ENCODE peak calls at places on chromosomes 16 and 17, in seven cellular contexts. Q is fibroblast of villous mesenchyme, X is DND-41, B is omental fat pad, M is HFFc6, D is BE2C, J is fibroblast of the aortic adventitia. U is an unnamed sample.

GRCh38 chr17:68394608-68395331 is 62.5 kb downstream of the WIPI1 start:
- DNase-seq in Q (no peak), X (no peak), B (no peak), M (no peak), D (no peak), J (no peak), U (no peak)

GRCh38 chr16:22120440-22120839 is 28.1 kb downstream of the VWA3A start:
- DNase-seq in Q (no peak), X (no peak), B (no peak), M (no peak), D (no peak), J (no peak), U (no peak)

GRCh38 chr16:74667215-74667765 is 613 bp upstream of the RFWD3 start:
- DNase-seq in Q (peak), X (peak), B (no peak), M (no peak), D (peak), J (peak), U (peak)

GRCh38 chr16:51951668-51952298 is 595.2 kb downstream of the TOX3 start:
- DNase-seq in Q (no peak), X (no peak), B (no peak), M (no peak), D (peak), J (no peak), U (no peak)

GRCh38 chr16:27689711-27690110 is 139.8 kb downstream of the KATNIP start:
- DNase-seq in Q (no peak), X (no peak), B (no peak), M (no peak), D (no peak), J (no peak), U (no peak)

GRCh38 chr17:16948587-16949376 is 23.1 kb downstream of the TNFRSF13B start:
- DNase-seq in Q (no peak), X (no peak), B (no peak), M (no peak), D (no peak), J (no peak), U (no peak)

GRCh38 chr16:14399397-14400284 is 230.4 kb downstream of the PARN start:
- DNase-seq in Q (peak), X (no peak), B (no peak), M (peak), D (peak), J (peak), U (no peak)

GRCh38 chr17:2400474-2400866 is 390 bp downstream of the MNT start:
- DNase-seq in Q (peak), X (peak), B (no peak), M (no peak), D (peak), J (no peak), U (peak)

GRCh38 chr16:3246002-3246401 is 10.4 kb downstream of the MEFV start:
- DNase-seq in Q (no peak), X (no peak), B (no peak), M (no peak), D (no peak), J (no peak), U (no peak)

DNA sequence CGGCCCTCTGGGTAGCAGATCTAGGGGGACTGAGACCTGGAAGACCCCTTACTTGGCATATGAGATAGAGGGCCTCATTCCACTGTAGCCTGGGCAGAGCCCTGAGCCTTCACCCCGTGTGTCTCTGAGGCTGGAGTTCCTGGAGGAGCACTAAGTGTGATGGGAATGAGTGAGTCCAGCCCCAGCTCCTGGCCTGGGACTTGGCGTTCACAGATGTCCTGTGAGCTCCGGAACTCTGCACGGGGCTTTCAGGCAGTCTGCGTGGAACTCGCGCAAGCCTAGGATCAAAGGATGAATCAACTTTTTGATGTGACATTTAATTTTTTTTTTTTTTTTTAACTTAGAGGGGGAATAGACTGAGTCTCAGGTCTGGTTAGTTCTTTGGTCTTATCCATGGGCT is 1.8 kb downstream of the NKD1 start:
- DNase-seq in Q (no peak), X (no peak), B (no peak), M (no peak), D (no peak), J (no peak), U (no peak)
- TF ChIP-seq CTCF in Q (no peak), X (no peak), B (no peak), M (no peak), D (no peak), J (no peak), U (no peak)

DNA sequence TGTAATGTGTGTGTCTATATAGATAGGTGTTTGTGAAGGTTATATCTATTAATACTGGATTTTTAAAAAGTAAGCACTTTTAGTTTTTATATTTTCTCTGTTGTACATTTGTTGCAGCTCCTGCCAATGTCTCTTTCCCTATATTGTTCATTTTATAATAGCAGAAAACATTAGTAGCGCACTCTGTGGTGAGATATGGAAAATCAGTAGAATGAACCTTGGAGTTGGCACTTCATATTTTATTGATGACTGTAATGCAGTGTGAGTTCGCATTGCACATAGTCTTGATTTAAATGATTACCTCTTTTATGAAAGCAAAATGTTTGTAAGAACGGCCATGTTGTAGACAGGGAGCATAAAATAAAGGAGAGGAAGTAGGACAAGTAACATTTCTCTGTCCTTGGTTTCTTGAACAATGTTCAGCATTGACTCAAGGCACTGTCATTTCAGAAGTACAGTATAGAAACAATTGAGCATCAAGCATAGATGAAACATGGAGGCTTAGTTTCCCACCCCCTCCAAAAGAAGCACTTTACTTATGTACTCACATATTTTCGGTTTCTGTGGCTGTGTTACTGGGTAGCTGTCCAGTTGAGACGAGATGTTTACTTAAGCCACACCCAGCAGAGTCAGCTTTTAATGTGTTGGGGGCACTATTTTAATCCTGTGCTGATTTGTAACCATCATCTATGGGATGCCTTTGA is 74.0 kb downstream of the TANC2 start:
- DNase-seq in Q (peak), X (no peak), B (no peak), M (peak), D (no peak), J (peak), U (no peak)
- TF ChIP-seq CTCF in Q (no peak), X (no peak), B (no peak), M (no peak), D (no peak), J (no peak), U (no peak)

GRCh38 chr16:5918553-5919127 is 821.0 kb upstream of the EEF2KMT start:
- DNase-seq in Q (no peak), X (no peak), B (no peak), M (no peak), D (no peak), J (no peak), U (no peak)
- TF ChIP-seq CTCF in Q (no peak), X (peak), B (no peak), M (no peak), D (no peak), J (no peak), U (no peak)

GRCh38 chr17:18933102-18934058 is 18.6 kb upstream of the SLC5A10 start:
- DNase-seq in Q (no peak), X (no peak), B (no peak), M (no peak), D (no peak), J (no peak), U (no peak)

GRCh38 chr17:18932360-18933055 is 19.5 kb upstream of the SLC5A10 start:
- DNase-seq in Q (no peak), X (no peak), B (no peak), M (no peak), D (no peak), J (no peak), U (no peak)

GRCh38 chr17:18938692-18939023 is 13.3 kb upstream of the SLC5A10 start:
- DNase-seq in Q (no peak), X (no peak), B (no peak), M (no peak), D (no peak), J (no peak), U (no peak)

GRCh38 chr17:18937981-18938691 is 13.8 kb upstream of the SLC5A10 start:
- DNase-seq in Q (no peak), X (no peak), B (no peak), M (no peak), D (no peak), J (no peak), U (no peak)
- TF ChIP-seq CTCF in Q (no peak), X (no peak), B (no peak), M (no peak), D (no peak), J (no peak), U (no peak)

GRCh38 chr17:64496786-64497564 is at the start of gene POLG2:
- DNase-seq in Q (peak), X (peak), B (peak), M (peak), D (peak), J (peak), U (peak)

GRCh38 chr17:64499805-64500486 is 3.1 kb upstream of the POLG2 start:
- DNase-seq in Q (no peak), X (no peak), B (no peak), M (no peak), D (no peak), J (no peak), U (no peak)

GRCh38 chr17:64496348-64496785 is 487 bp downstream of the POLG2 start:
- DNase-seq in Q (peak), X (no peak), B (no peak), M (no peak), D (no peak), J (no peak), U (no peak)

GRCh38 chr17:64498308-64499203 is 1.7 kb upstream of the POLG2 start:
- DNase-seq in Q (no peak), X (no peak), B (no peak), M (peak), D (no peak), J (no peak), U (no peak)

DNA sequence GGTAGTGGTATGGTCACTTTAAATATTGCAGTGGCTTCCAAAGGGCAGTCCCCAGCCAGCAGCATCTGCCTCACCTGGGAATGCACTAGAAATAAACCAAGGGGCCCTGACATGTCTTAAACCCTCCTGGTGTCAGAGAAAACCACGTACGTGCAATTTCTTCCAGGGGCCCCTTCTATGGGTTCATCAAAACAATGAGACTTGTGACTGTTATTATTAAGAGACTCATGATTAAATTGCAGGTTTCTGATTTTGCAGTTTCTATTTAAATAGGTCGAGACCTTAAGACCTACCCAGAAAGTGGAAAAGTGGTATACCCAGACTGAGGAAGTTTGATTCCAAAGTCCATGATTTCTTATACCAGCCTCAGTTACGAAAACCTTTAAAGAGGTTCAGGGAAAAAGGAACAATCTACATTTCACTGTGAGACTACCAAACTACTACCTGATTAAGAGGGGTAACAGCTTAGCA is 746 bp upstream of the POLG2 start:
- DNase-seq in Q (no peak), X (no peak), B (no peak), M (no peak), D (no peak), J (no peak), U (no peak)
- TF ChIP-seq CTCF in Q (no peak), X (no peak), B (no peak), M (peak), D (no peak), J (no peak), U (no peak)

GRCh38 chr17:409848-410673 is 57.5 kb upstream of the RPH3AL start:
- DNase-seq in Q (peak), X (peak), B (peak), M (peak), D (peak), J (peak), U (peak)
- TF ChIP-seq CTCF in Q (no peak), X (no peak), B (no peak), M (no peak), D (no peak), J (no peak), U (no peak)

GRCh38 chr17:8629371-8630226 is 926 bp downstream of the MYH10 start:
- DNase-seq in Q (peak), X (peak), B (no peak), M (no peak), D (peak), J (no peak), U (peak)

GRCh38 chr17:8628609-8629169 is 1.8 kb downstream of the MYH10 start:
- DNase-seq in Q (no peak), X (no peak), B (no peak), M (no peak), D (peak), J (peak), U (no peak)

GRCh38 chr17:8631554-8631877 is 991 bp upstream of the MYH10 start:
- DNase-seq in Q (no peak), X (no peak), B (no peak), M (no peak), D (no peak), J (no peak), U (no peak)

GRCh38 chr17:8630802-8631553 is 453 bp upstream of the MYH10 start:
- DNase-seq in Q (peak), X (peak), B (peak), M (peak), D (peak), J (peak), U (peak)

DNA sequence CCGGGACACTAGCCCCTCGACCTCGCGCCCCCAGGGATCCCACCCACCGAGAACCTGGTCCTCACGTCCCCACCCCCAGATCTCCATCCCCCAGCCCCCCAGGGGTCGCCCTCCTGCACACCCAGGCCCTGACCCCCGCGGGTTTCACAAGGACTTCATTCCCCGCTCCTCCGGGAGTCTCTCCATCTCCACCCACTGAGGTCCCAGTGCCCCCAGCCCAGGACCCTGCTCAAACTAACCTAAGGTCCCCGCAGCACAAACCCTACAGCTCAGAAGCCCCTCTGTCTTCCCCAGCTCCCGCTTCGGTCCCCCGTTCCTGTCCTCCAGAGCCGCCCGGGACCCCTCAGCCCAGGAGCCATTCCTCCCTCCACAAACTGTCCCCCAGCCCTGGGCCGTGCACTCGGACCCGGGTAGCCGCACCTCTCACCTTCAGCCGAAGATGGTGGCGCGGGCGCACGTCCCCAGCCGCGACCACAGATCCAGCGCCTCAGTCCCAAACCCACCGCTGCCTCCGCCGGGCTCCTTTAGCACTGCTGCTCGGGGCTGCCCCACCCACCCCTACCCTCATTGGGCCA is at the start of gene MYH10:
- DNase-seq in Q (no peak), X (no peak), B (no peak), M (no peak), D (no peak), J (no peak), U (no peak)
- TF ChIP-seq CTCF in Q (no peak), X (peak), B (no peak), M (no peak), D (no peak), J (peak), U (no peak)

GRCh38 chr16:12059216-12059769 is 82.8 kb downstream of the SNX29 start:
- DNase-seq in Q (no peak), X (no peak), B (no peak), M (no peak), D (no peak), J (no peak), U (no peak)

GRCh38 chr16:12060751-12061150 is 84.2 kb downstream of the SNX29 start:
- DNase-seq in Q (no peak), X (no peak), B (no peak), M (no peak), D (no peak), J (no peak), U (no peak)

GRCh38 chr16:12054868-12055267 is 78.3 kb downstream of the SNX29 start:
- DNase-seq in Q (no peak), X (no peak), B (no peak), M (no peak), D (no peak), J (no peak), U (no peak)

GRCh38 chr16:12054396-12054795 is 77.9 kb downstream of the SNX29 start:
- DNase-seq in Q (no peak), X (no peak), B (no peak), M (no peak), D (no peak), J (no peak), U (no peak)

DNA sequence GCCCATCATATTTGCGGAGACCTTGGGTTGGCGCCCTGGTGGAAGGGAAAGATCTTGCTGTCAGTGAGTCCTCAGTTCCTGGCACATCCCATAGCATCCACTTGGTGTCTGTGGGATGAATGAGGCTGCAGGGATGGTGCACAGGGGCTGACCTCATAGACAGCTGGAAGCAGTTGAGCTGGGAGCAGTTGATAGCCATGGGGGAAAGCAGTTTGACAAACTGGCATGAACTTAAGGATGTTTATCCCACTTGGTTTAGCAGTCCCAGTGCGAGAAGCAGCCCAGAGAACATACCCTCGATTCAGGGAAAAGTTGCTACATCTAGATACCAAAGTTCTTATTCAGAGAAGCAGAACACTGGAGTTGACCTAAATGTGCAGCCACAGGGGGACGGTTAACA is 80.7 kb downstream of the SNX29 start:
- DNase-seq in Q (peak), X (no peak), B (no peak), M (peak), D (no peak), J (peak), U (no peak)
- TF ChIP-seq CTCF in Q (peak), X (no peak), B (no peak), M (peak), D (no peak), J (no peak), U (no peak)

DNA sequence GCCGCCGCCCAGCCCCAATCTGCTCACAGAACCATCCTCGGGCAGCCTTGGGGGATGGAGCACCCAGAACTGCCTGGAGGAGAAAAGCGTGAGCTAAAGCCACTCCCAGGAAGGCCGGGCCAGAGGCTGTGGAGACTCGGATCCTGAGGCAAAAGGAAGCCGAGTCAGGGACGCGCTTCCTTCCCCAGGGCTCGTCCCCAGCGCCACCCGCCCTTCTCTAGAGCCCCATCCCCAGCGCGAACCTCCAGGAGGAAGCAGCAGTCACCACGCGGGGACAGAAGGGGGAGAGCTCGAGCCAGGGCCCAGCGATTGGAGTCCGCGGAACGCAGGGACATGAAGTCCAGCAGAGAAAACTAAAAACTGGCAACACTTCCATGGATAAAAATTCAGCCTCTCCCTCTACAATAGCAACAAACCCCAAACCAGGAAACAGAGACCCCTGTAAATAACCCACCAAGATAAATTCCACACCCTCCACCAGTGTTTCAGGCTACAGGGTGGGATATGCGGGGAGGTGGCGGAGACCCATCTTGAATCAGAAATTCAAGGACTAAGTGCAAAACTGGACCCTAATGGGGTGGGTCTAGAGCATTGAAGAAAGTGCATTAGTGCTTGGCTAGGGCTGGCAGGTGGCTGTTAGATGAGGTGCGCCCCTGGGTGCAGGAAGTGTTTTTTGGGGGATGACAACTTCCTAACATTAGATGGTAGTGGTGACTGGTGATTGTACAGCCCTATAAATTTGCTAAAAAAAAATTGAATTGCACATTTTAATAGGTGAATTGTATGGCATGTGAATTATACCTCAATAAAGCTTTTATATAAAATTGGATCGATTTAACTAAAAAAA is 116.1 kb upstream of the METRNL start:
- DNase-seq in Q (peak), X (no peak), B (no peak), M (peak), D (peak), J (peak), U (no peak)
- TF ChIP-seq CTCF in Q (peak), X (peak), B (peak), M (peak), D (peak), J (peak), U (no peak)

DNA sequence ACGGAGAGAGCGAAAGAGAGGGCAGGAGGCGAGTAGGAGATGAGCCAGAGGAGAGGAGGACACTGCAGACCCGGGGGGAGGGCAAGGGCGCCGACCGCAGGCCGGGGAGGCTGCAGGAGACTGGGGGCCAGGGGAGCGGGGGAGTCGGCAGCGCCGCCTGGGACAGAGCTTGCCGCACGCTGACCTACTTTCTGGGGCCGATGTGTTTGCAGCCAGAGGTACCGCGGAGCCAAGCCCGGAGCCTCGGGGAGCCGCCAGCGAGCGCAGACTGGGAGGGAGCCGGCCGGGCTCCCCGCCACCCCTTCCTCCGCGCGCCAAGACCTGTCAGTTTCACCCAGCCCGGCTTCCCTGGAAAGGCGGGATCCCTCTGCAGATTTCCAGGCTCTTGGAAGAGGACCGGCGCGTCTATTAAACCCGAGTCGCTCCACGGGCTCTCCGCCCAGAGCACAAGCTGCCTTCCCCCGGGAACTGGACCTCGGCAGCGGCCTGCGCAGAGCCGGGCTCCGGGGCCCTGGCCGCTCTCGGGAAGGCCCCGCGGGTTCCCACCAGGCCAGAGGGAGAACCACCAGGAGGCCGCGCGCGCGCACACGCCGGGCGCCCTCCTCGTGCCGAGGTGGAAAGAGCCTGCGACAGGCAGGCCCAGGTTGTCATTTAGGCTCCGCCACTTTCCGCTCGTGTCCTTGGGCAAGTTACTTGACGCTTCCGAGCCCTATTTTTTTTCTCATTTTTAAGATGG is 74.5 kb downstream of the CMC2 start:
- DNase-seq in Q (peak), X (no peak), B (no peak), M (peak), D (peak), J (peak), U (no peak)
- TF ChIP-seq CTCF in Q (no peak), X (no peak), B (no peak), M (no peak), D (no peak), J (peak), U (no peak)

U was measured in activated B cell treated with CpG ODN at 0.5 μM for 24 hours.